ENCODE peak calls at places on chromosomes 13 and 19, in four cellular contexts. I is esophagus muscularis mucosa; U is CD8-positive, alpha-beta memory T cell; E is heart right ventricle. Q is an unnamed sample.
A peak's percentile ranks its signal among the peaks of the same experiment; 100 is the strongest.

GRCh38 chr19:20278342-20278741 is 111.3 kb downstream of the ZNF486 start:
- DNase-seq in I (no peak), E (no peak), U (peak; percentile 36), Q (no peak)

GRCh38 chr13:34207334-34207733 is 389.4 kb downstream of the RFC3 start:
- DNase-seq in E (peak; percentile 21), U (no peak), I (no peak), Q (no peak)

GRCh38 chr19:46495789-46496099 is at the start of gene PNMA8B:
- DNase-seq in U (peak; percentile 59), I (no peak), E (peak; percentile 72), Q (peak; percentile 84)

GRCh38 chr13:109868583-109869311 is 82.4 kb upstream of the IRS2 start:
- DNase-seq in E (no peak), U (no peak), I (no peak), Q (no peak)

GRCh38 chr19:23762884-23763711 is 4.4 kb upstream of the ZNF681 start:
- DNase-seq in E (peak; percentile 87), I (no peak), U (peak; percentile 86), Q (peak; percentile 88)

GRCh38 chr13:20702530-20702929 is 969 bp upstream of the IL17D start:
- DNase-seq in E (no peak), U (no peak), I (no peak), Q (no peak)

GRCh38 chr19:11606484-11606883 is 9.2 kb downstream of the ZNF627 start:
- DNase-seq in U (no peak), E (no peak), I (no peak), Q (no peak)

GRCh38 chr13:45092668-45093067 is 27.6 kb upstream of the GTF2F2 start:
- DNase-seq in E (no peak), I (no peak), U (no peak), Q (no peak)

GRCh38 chr13:49214917-49215376 is 5.2 kb upstream of the MLNR start:
- DNase-seq in I (no peak), U (peak; percentile 28), E (peak; percentile 25), Q (no peak)

GRCh38 chr19:38893341-38893771 is 6.1 kb downstream of the SIRT2 start:
- DNase-seq in I (no peak), U (no peak), E (no peak), Q (no peak)

GRCh38 chr13:50241479-50241878 is 226.2 kb downstream of the KCNRG start:
- DNase-seq in U (no peak), E (no peak), I (no peak), Q (no peak)

GRCh38 chr13:66803759-66804456 is 426.2 kb downstream of the PCDH9 start:
- DNase-seq in E (no peak), I (no peak), U (no peak), Q (no peak)

GRCh38 chr13:33108620-33109019 is 92.4 kb downstream of the KL start:
- DNase-seq in I (no peak), E (no peak), U (no peak), Q (no peak)

GRCh38 chr13:52925221-52925620 is 76.8 kb upstream of the PCDH8 start:
- DNase-seq in U (no peak), E (peak; percentile 27), I (no peak), Q (no peak)
- H3K27ac ChIP-seq in U (no peak overlapping the region), E (no peak overlapping the region), I (no peak overlapping the region), Q (no peak overlapping the region)

GRCh38 chr19:1837625-1838105 is 10.6 kb downstream of the REXO1 start:
- DNase-seq in E (no peak), I (no peak), U (peak; percentile 46), Q (peak; percentile 58)

GRCh38 chr19:1837222-1837565 is 11.1 kb downstream of the REXO1 start:
- DNase-seq in I (no peak), U (no peak), E (no peak), Q (no peak)

GRCh38 chr19:1841209-1841924 is 6.9 kb downstream of the REXO1 start:
- DNase-seq in E (no peak), I (no peak), U (no peak), Q (no peak)

GRCh38 chr19:1840541-1841115 is 7.7 kb downstream of the REXO1 start:
- DNase-seq in I (no peak), U (no peak), E (peak; percentile 57), Q (no peak)

DNA sequence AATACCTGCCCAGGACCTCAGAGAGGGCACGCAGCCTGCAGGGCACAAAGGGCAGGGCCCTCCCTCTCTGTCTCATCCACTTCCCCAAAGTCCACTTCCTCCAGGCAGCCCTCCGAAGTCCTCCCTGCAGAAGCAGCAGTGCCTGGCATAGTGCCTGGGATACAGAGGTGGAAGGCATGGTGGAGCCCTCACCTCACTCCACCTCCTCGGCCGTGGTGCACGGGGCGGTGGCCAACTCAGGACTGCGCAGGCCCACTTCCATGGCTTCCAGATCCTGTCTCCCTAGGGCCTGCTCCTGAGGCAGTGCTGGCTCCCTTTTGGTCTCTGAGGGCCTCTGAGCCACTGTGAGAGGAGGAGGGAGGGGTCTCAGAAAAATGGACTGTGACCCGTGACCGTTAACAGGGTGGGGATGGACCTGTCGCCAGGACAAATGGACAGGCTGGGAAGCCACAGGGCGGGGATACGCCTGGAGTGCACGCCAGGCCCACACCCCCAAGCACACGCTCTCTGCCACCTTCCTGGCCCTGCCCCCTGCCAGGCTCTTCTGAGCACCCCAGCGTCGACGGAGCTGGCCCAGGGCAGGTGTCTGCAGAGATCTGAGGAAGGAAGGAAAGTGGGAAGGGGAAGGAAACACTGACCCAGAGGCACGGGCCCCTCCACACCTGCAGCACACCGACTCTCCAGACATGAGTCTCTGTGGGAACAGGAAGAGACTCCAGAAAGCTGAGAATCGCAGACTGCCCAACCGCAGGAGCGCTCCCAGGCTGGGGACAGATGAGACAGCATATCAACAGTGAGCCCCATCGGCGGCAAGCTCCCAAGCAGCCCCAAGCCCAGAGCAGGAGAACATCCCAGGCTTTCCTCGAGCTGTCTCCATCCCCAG is 8.4 kb downstream of the REXO1 start:
- DNase-seq in E (no peak), U (no peak), I (no peak), Q (no peak)
- H3K4me1 ChIP-seq in E (peaks cover 56% of the 10 kb centered on the region), U (peaks cover 23% of the 10 kb centered on the region), I (peaks cover 63% of the 10 kb centered on the region), Q (peaks cover 3% of the 10 kb centered on the region)

GRCh38 chr13:30616927-30617314 is 799 bp upstream of the USPL1 start:
- DNase-seq in E (no peak), U (no peak), I (peak; percentile 94), Q (peak; percentile 79)

GRCh38 chr13:30617315-30618185 is at the start of gene USPL1:
- DNase-seq in I (peak; percentile 99), E (peak; percentile 98), U (peak; percentile 99), Q (peak; percentile 98)

GRCh38 chr13:30618186-30618937 is 642 bp downstream of the USPL1 start:
- DNase-seq in U (no peak), I (no peak), E (no peak), Q (peak; percentile 42)

GRCh38 chr13:30618938-30619289 is 1.2 kb downstream of the USPL1 start:
- DNase-seq in E (no peak), I (no peak), U (no peak), Q (no peak)

GRCh38 chr13:30619731-30620130 is 2.0 kb downstream of the USPL1 start:
- DNase-seq in E (no peak), U (no peak), I (no peak), Q (no peak)
- H3K4me3 ChIP-seq in E (no peak overlapping the region), U (peak overlapping the region; percentile 98), I (peak overlapping the region; percentile 93), Q (peak overlapping the region; percentile 1)

GRCh38 chr19:49216076-49216475 is 58.5 kb downstream of the TRPM4 start:
- DNase-seq in E (no peak), U (no peak), I (no peak), Q (no peak)
- H3K27ac ChIP-seq in E (peak overlapping the region; percentile 92), U (no peak overlapping the region), I (no peak overlapping the region), Q (no peak overlapping the region)